ENCODE peak calls at places on chromosomes 12 and 14, in six cellular contexts. L is ovary; I is upper lobe of right lung; V is activated T-helper 1 cell treated with anti-CD3 and anti-CD28 coated beads, Interleukin-12 subunit alpha, Interleukin-12 subunit beta, Interleukin-2, Interleukin-4 antibody, amounts not matched to agents 30 ng/mL and 10 ng/mL and 1 ng/mL, durations not matched to agents 14 hours and 24 hours and 36 hours; E is Kasumi-1; K is NCI-H187 treated with DMSO at 0.1 percent for 48 hours. F is an unnamed sample.

GRCh38 chr12:101945361-101946232 is 68.2 kb downstream of the DRAM1 start:
- DNase-seq in L (no peak), I (no peak), V (no peak), E (no peak), K (no peak), F (no peak)

GRCh38 chr14:24279301-24280186 is 8.1 kb upstream of the RABGGTA start:
- DNase-seq in L (no peak), I (no peak), V (peak), E (no peak), K (no peak), F (no peak)

GRCh38 chr14:91317381-91318313 is 73.1 kb upstream of the GPR68 start:
- DNase-seq in L (peak), I (peak), V (peak), E (peak), K (no peak), F (peak)

GRCh38 chr14:104387385-104388010 is 192.1 kb upstream of the C14orf180 start:
- DNase-seq in L (peak), I (peak), V (no peak), E (no peak), K (no peak), F (no peak)

GRCh38 chr14:23445773-23446172 is 10.3 kb upstream of the MYH7 start:
- DNase-seq in L (no peak), I (no peak), V (no peak), E (no peak), K (no peak), F (no peak)

GRCh38 chr14:101073598-101073965 is 170.1 kb upstream of the RTL1 start:
- DNase-seq in L (no peak), I (no peak), V (no peak), E (no peak), K (no peak), F (no peak)

GRCh38 chr12:109589691-109590245 is 16.2 kb downstream of the MVK start:
- DNase-seq in L (no peak), I (no peak), V (no peak), E (no peak), K (no peak), F (no peak)

GRCh38 chr12:127108360-127109215 is 1158.4 kb upstream of the TMEM132C start:
- DNase-seq in L (peak), I (peak), V (peak), E (peak), K (no peak), F (peak)

GRCh38 chr12:5479761-5480160 is 47.9 kb downstream of the NTF3 start:
- DNase-seq in L (no peak), I (no peak), V (no peak), E (no peak), K (no peak), F (no peak)

GRCh38 chr12:127381043-127381668 is 885.8 kb upstream of the TMEM132C start:
- DNase-seq in L (peak), I (peak), V (peak), E (no peak), K (no peak), F (peak)

GRCh38 chr12:92629349-92630065 is 73.3 kb upstream of the PLEKHG7 start:
- DNase-seq in L (no peak), I (no peak), V (no peak), E (no peak), K (no peak), F (peak)

GRCh38 chr14:44945264-44945663 is 16.5 kb downstream of the KLHL28 start:
- DNase-seq in L (no peak), I (no peak), V (no peak), E (no peak), K (no peak), F (no peak)

GRCh38 chr14:84782902-84783301 is 747.0 kb upstream of the FLRT2 start:
- DNase-seq in L (no peak), I (no peak), V (no peak), E (no peak), K (no peak), F (no peak)

GRCh38 chr12:88361493-88361892 is 218.8 kb downstream of the KITLG start:
- DNase-seq in L (no peak), I (no peak), V (no peak), E (no peak), K (no peak), F (no peak)

GRCh38 chr12:57899010-57899662 is 42.2 kb upstream of the ATP23 start:
- DNase-seq in L (peak), I (peak), V (peak), E (peak), K (no peak), F (peak)

GRCh38 chr14:61567838-61568571 is 127.3 kb upstream of the HIF1A start:
- DNase-seq in L (no peak), I (no peak), V (no peak), E (peak), K (no peak), F (peak)